ENCODE peak calls at places on chromosomes 12 and 14, in four cellular contexts. H is GM12878, M is SK-N-SH, S is A549. P is an unnamed sample.

GRCh38 chr12:7075931-7076330 is 15.4 kb downstream of the C1S start:
- DNase-seq in H (no peak), M (no peak), S (no peak), P (peak; percentile 82)

GRCh38 chr14:34649344-34649743 is 19.4 kb upstream of the SNX6 start:
- DNase-seq in H (no peak), M (no peak), S (peak; percentile 25), P (peak; percentile 97)

GRCh38 chr12:77342275-77342674 is 276.9 kb upstream of the E2F7 start:
- DNase-seq in H (no peak), M (no peak), S (no peak), P (no peak)

GRCh38 chr14:94952097-94952496 is 182.2 kb upstream of the GSC start:
- DNase-seq in H (no peak), M (no peak), S (no peak), P (no peak)

GRCh38 chr14:32230695-32231280 is 27.7 kb upstream of the RNU6-8 start:
- DNase-seq in H (no peak), M (no peak), S (peak; percentile 41), P (peak; percentile 67)

GRCh38 chr14:81095539-81095938 is 125.2 kb downstream of the GTF2A1 start:
- DNase-seq in H (no peak), M (no peak), S (no peak), P (no peak)

GRCh38 chr12:49777800-49778748 is 36.7 kb downstream of the TMBIM6 start:
- DNase-seq in H (no peak), M (no peak), S (peak; percentile 51), P (peak; percentile 16)

GRCh38 chr14:105475269-105475915 is 771 bp downstream of the CRIP2 start:
- DNase-seq in H (no peak), M (no peak), S (no peak), P (peak; percentile 9)

GRCh38 chr12:88752183-88752582 is 171.9 kb upstream of the KITLG start:
- DNase-seq in H (no peak), M (no peak), S (no peak), P (no peak)

GRCh38 chr12:53722450-53723041 is 4.7 kb downstream of the CALCOCO1 start:
- DNase-seq in H (peak; percentile 27), M (no peak), S (no peak), P (peak; percentile 82)

GRCh38 chr14:37436519-37436918 is 158.5 kb downstream of the FOXA1 start:
- DNase-seq in H (no peak), M (no peak), S (peak; percentile 5), P (no peak)

GRCh38 chr12:50825372-50825838 is 17.3 kb upstream of the TMPRSS12 start:
- DNase-seq in H (no peak), M (peak; percentile 36), S (peak; percentile 72), P (peak; percentile 83)

GRCh38 chr14:31659278-31659677 is 98.1 kb downstream of the NUBPL start:
- DNase-seq in H (no peak), M (no peak), S (no peak), P (no peak)

GRCh38 chr12:52655720-52656124 is 3.7 kb upstream of the KRT2 start:
- DNase-seq in H (no peak), M (no peak), S (no peak), P (no peak)

GRCh38 chr12:110579239-110579888 is 3.8 kb downstream of the PPTC7 start:
- DNase-seq in H (no peak), M (no peak), S (no peak), P (no peak)

GRCh38 chr12:110579889-110580253 is 3.2 kb downstream of the PPTC7 start:
- DNase-seq in H (no peak), M (no peak), S (no peak), P (no peak)

GRCh38 chr12:110578522-110579238 is 4.4 kb downstream of the PPTC7 start:
- DNase-seq in H (no peak), M (no peak), S (no peak), P (no peak)

GRCh38 chr12:110576504-110576903 is 6.6 kb downstream of the PPTC7 start:
- DNase-seq in H (no peak), M (no peak), S (no peak), P (no peak)

GRCh38 chr12:110577717-110578521 is 5.2 kb downstream of the PPTC7 start:
- DNase-seq in H (peak; percentile 84), M (no peak), S (peak; percentile 48), P (peak; percentile 88)
- TF ChIP-seq SMC3 in H (no peak), M (no peak), S (no peak), P (no peak)

GRCh38 chr12:101941306-101942000 is 64.1 kb downstream of the DRAM1 start:
- DNase-seq in H (no peak), M (no peak), S (no peak), P (no peak)

GRCh38 chr12:101942206-101942605 is 64.8 kb downstream of the DRAM1 start:
- DNase-seq in H (no peak), M (no peak), S (no peak), P (no peak)

GRCh38 chr12:101939306-101939705 is 61.9 kb downstream of the DRAM1 start:
- DNase-seq in H (no peak), M (no peak), S (no peak), P (no peak)

GRCh38 chr12:101940400-101940950 is 63.1 kb downstream of the DRAM1 start:
- DNase-seq in H (no peak), M (no peak), S (no peak), P (no peak)

DNA sequence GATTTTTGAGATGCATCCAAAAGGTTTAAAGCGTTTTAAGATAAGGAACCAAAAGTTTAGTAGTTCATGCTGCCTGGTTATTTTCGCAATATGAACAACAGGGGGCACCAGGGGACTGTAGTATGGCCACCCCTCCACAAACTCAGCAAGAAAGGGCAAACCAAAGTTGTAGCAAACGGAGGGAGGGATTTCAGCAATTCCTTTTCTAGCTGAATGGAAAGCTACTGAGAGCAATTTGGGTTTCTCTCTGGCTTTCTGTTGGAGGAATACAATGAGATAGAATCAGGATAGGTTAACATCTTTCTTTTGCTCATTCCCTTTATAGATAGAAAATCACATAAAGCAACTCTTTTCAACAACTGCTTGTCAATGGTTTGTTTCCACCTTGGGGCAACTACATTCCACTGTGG is 62.5 kb downstream of the DRAM1 start:
- DNase-seq in H (no peak), M (peak; percentile 57), S (peak; percentile 71), P (peak; percentile 83)
- TF ChIP-seq SMC3 in H (peak; percentile 76), M (peak; percentile 78), S (peak; percentile 87), P (peak; percentile 87)

DNA sequence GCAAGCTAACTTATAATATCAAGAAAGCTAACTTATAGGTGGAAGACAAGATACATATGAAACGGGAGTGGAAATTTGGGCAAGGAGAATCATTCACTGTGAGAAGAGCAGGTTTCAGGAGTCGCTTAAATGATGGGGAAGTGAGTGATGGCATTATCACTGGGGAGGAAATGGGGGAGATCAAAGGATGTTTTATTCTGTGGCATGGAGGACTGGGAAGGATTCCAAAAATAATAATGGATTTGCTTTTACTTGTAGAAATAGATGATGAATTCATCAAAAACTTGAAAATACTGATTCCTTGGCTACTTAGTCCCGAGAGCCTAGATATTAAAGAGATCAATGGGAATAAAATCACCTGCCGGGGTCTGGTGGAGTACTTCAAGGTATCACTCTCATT is 47.8 kb downstream of the SAV1 start:
- DNase-seq in H (no peak), M (no peak), S (no peak), P (peak; percentile 37)
- TF ChIP-seq SMC3 in H (no peak), M (no peak), S (no peak), P (no peak)

GRCh38 chr12:76024942-76025600 is 6.5 kb downstream of the PHLDA1 start:
- DNase-seq in H (no peak), M (no peak), S (peak; percentile 81), P (peak; percentile 90)

GRCh38 chr12:76025601-76026575 is 5.7 kb downstream of the PHLDA1 start:
- DNase-seq in H (no peak), M (no peak), S (peak; percentile 70), P (peak; percentile 75)

GRCh38 chr12:76024102-76024781 is 7.3 kb downstream of the PHLDA1 start:
- DNase-seq in H (no peak), M (no peak), S (no peak), P (peak; percentile 56)

GRCh38 chr12:76028649-76029277 is 2.8 kb downstream of the PHLDA1 start:
- DNase-seq in H (no peak), M (no peak), S (no peak), P (no peak)

DNA sequence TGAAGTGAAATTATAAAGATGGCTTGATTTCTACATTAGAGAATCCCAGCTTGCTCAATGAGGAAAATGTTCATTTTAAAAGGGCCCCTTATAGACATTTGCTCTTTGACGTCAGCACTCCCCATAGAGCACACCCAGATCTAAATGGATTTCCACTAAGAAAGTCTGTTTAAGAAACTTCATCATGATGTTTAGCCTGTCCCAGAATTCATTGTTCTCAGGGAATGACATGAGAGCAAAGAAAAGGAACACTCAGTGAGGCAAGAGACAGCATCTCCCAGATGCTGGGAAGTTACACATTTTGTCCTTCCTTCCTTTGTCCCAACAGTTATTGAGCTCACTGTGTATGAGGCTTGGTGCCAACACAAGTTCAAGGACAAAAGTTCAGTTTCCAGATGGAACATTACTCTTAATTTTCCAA is 4.9 kb downstream of the PHLDA1 start:
- DNase-seq in H (no peak), M (no peak), S (peak; percentile 71), P (peak; percentile 67)
- TF ChIP-seq SMC3 in H (no peak), M (no peak), S (no peak), P (no peak)

DNA sequence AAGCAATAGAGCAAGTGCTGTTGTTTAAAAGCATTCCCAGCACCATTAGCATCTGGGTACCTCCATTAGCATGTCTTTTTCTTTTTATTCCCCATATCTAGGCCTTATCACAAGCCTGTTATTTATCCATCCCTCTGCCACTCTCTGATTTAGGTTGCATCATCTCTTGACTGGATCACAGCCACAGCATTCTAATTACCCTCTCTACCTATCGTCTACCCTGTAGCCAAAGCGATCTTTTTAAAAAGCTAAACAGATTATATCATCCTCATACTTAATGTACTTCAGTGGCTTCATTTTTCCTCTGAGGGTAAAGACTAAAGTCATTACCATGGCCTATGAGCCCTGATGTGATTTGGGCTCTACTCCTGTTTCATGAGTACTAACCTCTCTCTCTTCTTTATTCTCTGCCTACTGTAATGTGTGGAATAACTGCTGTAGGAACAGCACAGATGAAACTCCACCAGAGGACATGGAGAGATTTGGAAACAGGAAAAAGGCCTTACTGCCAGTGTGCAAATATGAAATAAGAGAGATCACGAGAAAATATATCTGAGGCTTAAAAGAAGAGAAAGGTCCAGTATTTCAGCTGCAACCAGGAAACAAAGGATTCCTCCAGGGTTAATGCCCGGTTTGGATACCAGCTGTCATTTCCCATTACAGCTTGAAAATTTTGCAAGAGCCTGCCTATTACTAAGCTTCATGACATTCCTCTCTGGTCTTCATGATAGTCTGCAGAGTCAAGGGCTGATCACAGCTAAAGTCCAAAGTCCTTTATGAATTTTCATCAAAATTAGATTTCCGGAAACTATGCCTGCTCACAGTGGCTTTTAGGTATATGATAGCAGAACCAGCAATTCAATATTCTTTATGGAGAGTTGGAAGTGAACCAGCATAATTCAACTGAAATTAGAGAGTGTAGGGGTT is 422.5 kb upstream of the PDE3A start:
- DNase-seq in H (no peak), M (peak; percentile 76), S (peak; percentile 54), P (peak; percentile 57)
- TF ChIP-seq SMC3 in H (no peak), M (no peak), S (no peak), P (no peak)

DNA sequence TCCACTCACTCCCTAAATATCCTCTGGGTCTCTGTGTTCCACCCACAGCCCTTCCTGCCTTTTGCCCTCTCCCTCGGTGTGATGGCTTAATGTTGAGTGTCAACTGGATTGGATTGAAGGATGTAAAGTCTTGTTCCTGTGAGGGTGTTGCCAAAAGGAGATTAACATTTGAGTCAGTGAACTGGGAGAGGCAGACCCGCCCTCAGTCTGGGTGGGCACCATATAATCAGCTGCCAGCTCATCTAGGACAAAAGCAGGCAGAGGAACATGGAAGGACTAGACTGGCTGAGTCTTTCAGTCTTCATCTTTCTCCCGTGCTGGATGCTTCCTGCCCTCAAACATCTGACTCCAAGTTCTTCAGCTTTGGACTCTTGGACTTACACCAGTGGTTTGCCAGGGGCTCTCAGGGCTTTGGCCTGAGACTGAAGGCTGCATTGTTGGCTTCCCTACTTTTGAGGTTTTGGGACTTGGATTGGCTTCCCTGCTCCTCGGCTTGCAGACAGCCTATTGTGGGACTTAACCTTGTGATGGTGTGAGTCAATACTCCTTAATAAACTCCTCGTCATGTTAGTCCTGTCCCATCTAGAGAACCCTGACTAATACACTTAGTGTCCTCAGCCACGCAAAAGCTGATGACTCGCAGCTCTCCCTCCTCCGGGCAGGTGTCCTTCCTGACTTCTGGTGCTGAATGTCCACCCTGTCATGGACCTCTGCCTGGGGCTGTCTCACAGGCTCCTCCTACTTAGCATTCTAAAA is 5.9 kb downstream of the DGLUCY start:
- DNase-seq in H (no peak), M (no peak), S (peak; percentile 33), P (peak; percentile 89)
- TF ChIP-seq SMC3 in H (no peak), M (no peak), S (no peak), P (no peak)